ENCODE peak calls at places on chromosomes 13 and 19, in ten cellular contexts. L is left lung, K is thoracic aorta, M is glutamatergic neuron, V is IMR-90, O is omental fat pad, N is neural crest cell, B is psoas muscle, I is HFF-Myc, Q is choroid plexus epithelial cell. G is an unnamed sample.

GRCh38 chr13:113299951-113300350 is 2.9 kb downstream of the LAMP1 start:
- DNase-seq in B (no peak), V (no peak), O (no peak), I (no peak), N (no peak), L (no peak), K (no peak), M (no peak), Q (no peak), G (no peak)

GRCh38 chr13:114140131-114140908 is 7.9 kb upstream of the RASA3 start:
- DNase-seq in O (no peak), L (peak), I (no peak), N (no peak), M (no peak), K (no peak), Q (no peak), V (no peak), B (no peak), G (peak)

GRCh38 chr19:6677924-6678689 is 8.1 kb upstream of the TNFSF14 start:
- DNase-seq in O (no peak), I (no peak), B (no peak), K (no peak), V (no peak), Q (peak), L (peak), M (peak), N (peak), G (no peak)

GRCh38 chr19:1026189-1027019 is at the start of gene CNN2:
- DNase-seq in V (peak), M (peak), N (peak), L (peak), O (no peak), I (no peak), K (no peak), B (peak), Q (peak), G (no peak)

GRCh38 chr13:40221460-40222201 is 444.8 kb downstream of the FOXO1 start:
- DNase-seq in L (no peak), O (no peak), M (no peak), K (no peak), V (no peak), Q (peak), B (no peak), N (no peak), I (no peak), G (no peak)

GRCh38 chr13:79427265-79427664 is 21.2 kb upstream of the RBM26 start:
- DNase-seq in L (no peak), K (no peak), I (no peak), V (no peak), N (no peak), M (no peak), Q (no peak), O (no peak), B (no peak), G (no peak)

GRCh38 chr13:95784891-95785290 is 108.0 kb downstream of the DNAJC3 start:
- DNase-seq in V (peak), I (no peak), L (no peak), N (no peak), Q (peak), K (no peak), B (no peak), M (no peak), O (no peak), G (no peak)

GRCh38 chr13:98481511-98481951 is 95.4 kb downstream of the STK24 start:
- DNase-seq in V (peak), L (no peak), I (no peak), B (no peak), O (no peak), K (no peak), M (no peak), N (no peak), Q (no peak), G (no peak)

DNA sequence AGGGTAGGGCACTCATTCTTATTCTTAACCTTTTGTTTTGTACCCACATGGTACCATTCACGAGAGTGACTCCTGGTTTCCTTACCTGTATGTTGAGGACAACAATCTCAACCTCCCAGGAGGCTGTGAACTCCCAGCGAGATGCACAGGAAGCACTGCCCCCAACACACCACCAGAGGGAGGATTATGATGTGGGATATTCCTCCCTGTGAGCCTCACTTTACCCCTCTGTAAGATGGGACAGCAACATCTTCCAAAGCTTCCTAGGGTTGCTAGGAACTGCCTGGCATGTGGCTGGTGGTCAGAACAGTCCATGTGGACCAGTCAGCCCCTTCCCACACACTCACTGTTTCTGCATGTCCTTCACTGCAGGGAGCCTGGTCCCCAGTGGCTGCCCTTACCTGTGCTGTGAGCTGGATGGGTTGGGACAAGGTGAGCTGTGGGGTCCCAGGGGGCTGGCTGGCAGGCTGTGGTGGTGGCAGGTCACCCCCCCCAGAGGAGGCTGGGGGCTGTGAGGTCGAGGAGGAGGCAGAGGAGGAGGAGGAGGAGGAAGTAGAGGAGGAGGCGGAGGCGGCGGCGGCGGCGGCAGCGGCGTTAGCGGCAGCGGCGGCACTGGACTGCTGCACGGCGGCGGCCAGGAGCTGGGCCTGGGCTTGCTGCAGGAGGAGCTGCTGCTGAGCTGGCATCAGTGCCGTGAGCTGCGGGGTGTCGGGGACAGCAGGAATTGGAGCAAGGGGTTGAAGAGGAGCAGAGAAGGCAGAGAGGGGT is 15.8 kb downstream of the POU2F2 start:
- DNase-seq in L (no peak), M (no peak), N (no peak), V (no peak), I (no peak), B (no peak), K (no peak), O (no peak), Q (no peak), G (no peak)
- TF ChIP-seq CTCF in L (no peak), M (peak), N (no peak), V (no peak), I (peak), B (no peak), K (no peak), O (no peak), Q (peak), G (no peak)

DNA sequence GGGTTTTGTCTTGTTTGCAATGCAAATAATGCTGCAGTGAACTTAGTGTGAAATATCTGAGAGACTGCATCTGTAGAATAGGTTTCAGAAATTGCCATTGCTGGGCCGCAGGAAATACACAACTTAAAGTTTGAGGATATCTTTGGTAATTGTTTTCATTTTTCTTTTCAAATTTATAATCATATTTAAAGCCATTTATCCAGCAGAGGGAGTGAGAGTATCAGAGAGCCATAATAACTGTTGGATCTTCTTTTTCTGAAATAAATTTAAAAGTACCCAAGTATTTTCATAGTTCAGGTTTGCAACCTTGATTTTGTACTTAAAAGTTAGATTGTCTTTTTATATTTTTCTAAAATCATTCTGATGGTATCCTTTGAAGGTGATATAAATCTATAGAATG is 99.4 kb downstream of the ZMYM2 start:
- DNase-seq in O (no peak), I (no peak), B (no peak), M (no peak), K (no peak), L (no peak), N (no peak), V (no peak), Q (no peak), G (no peak)
- TF ChIP-seq CTCF in O (no peak), I (no peak), B (peak), M (no peak), K (no peak), L (no peak), N (peak), V (peak), Q (peak), G (peak)

GRCh38 chr13:76822691-76823267 is 63.4 kb downstream of the KCTD12 start:
- DNase-seq in B (no peak), L (no peak), K (no peak), N (no peak), V (peak), M (no peak), Q (peak), O (no peak), I (no peak), G (no peak)
- TF ChIP-seq CTCF in B (no peak), L (no peak), K (peak), N (no peak), V (peak), M (no peak), Q (peak), O (no peak), I (no peak), G (peak)

GRCh38 chr19:51135004-51135403 is 7.1 kb upstream of the SIGLEC7 start:
- DNase-seq in Q (no peak), B (no peak), N (no peak), I (no peak), O (no peak), V (no peak), M (no peak), L (no peak), K (no peak), G (no peak)

GRCh38 chr19:51128227-51128626 is 3.5 kb downstream of the SIGLEC9 start:
- DNase-seq in L (no peak), B (no peak), I (no peak), M (no peak), V (no peak), K (no peak), O (no peak), N (no peak), Q (no peak), G (peak)

GRCh38 chr19:51129716-51130115 is 5.0 kb downstream of the SIGLEC9 start:
- DNase-seq in L (no peak), N (no peak), B (no peak), Q (no peak), K (no peak), O (no peak), I (no peak), M (no peak), V (no peak), G (peak)

GRCh38 chr19:51127755-51128154 is 3.0 kb downstream of the SIGLEC9 start:
- DNase-seq in K (no peak), N (no peak), I (no peak), L (no peak), B (no peak), V (peak), O (no peak), Q (peak), M (no peak), G (no peak)

GRCh38 chr19:51131780-51132680 is 7.3 kb downstream of the SIGLEC9 start:
- DNase-seq in K (no peak), O (no peak), L (no peak), M (peak), Q (peak), I (peak), N (no peak), B (no peak), V (peak), G (no peak)
- TF ChIP-seq CTCF in K (no peak), O (no peak), L (no peak), M (no peak), Q (peak), I (no peak), N (no peak), B (no peak), V (no peak), G (no peak)

GRCh38 chr19:48497728-48498575 is 13.7 kb downstream of the LMTK3 start:
- DNase-seq in Q (no peak), I (no peak), V (no peak), O (no peak), B (no peak), K (no peak), M (no peak), N (no peak), L (no peak), G (no peak)

GRCh38 chr19:48496959-48497727 is 14.5 kb downstream of the LMTK3 start:
- DNase-seq in N (no peak), V (no peak), L (no peak), B (no peak), K (no peak), Q (no peak), I (no peak), M (no peak), O (no peak), G (no peak)

GRCh38 chr19:48498576-48498879 is 13.1 kb downstream of the LMTK3 start:
- DNase-seq in L (no peak), B (no peak), M (no peak), N (no peak), K (no peak), Q (no peak), I (no peak), V (no peak), O (no peak), G (no peak)

GRCh38 chr19:48499352-48500090 is 12.1 kb downstream of the LMTK3 start:
- DNase-seq in N (no peak), O (no peak), B (no peak), V (no peak), L (no peak), K (no peak), I (no peak), Q (no peak), M (no peak), G (no peak)

GRCh38 chr19:48498922-48499321 is 12.7 kb downstream of the LMTK3 start:
- DNase-seq in B (no peak), I (no peak), O (no peak), V (no peak), K (no peak), Q (no peak), L (no peak), M (no peak), N (no peak), G (no peak)
- TF ChIP-seq CTCF in B (no peak), I (no peak), O (no peak), V (no peak), K (no peak), Q (no peak), L (no peak), M (no peak), N (no peak), G (no peak)

DNA sequence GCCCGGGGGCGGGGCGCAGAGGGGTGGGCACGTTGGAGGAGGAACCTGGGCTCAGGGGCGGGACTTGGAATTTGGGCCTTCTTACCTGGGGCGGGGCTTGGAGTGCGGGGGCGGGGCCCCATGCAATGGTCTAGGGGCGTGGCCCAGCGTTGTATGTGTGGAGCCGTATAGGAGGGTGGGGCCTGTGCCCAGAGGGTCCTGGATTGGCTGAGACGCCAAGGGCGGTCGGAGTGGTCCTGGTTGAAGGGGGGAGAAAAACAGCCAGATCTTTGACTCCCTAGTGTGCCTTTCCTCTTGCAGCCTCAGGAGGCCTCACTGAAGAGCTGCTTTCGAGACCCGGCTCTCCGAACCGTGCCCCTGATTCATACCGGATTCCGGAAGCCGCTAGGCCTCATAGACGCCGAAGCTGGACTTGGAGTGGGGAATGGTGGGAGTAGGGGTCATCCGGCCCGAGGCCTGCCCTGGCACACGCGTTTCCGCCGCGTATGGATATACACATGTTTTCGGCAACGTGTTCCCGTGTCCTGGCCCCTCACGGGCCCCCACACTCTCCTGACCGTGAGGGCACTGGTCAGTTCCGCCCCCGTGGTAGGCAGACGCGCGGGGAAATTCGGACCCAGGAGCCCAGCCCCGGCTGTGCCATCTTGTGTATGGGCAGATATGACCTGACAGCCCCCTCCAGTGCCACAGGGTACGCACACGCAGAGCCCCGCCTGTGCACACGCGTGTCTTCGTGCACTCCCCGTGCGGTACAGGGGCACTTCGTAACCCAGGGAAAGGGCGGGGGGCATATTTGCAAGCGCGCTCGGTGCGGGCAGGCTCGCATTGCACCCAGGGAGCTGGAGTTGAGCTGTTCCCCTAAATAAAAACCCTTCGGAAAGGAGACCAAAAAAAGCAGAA is 661 bp upstream of the PRR12 start:
- DNase-seq in V (peak), N (peak), K (peak), Q (peak), I (peak), M (peak), O (peak), L (peak), B (peak), G (peak)
- TF ChIP-seq CTCF in V (peak), N (no peak), K (peak), Q (peak), I (no peak), M (no peak), O (no peak), L (no peak), B (no peak), G (peak)

DNA sequence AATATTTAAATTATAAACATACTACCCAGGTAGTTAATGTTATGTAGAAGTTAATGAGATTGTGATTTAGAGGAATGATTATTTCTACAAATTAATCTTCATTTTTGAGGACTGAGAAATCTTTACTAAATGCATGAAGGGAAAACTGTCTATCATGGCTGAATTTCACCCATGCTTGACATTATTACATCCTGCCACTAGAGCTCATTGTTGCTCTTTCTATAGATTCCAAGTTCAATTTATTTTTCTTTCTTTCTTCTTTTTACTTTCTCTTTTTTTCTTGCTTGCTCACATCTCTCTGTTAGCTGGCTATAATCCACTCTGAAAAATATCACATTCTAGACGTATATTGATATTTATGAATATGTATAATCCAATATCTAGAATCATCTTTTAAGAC is 505.0 kb upstream of the KLHL1 start:
- DNase-seq in M (no peak), O (no peak), L (no peak), K (no peak), Q (peak), B (no peak), N (no peak), I (no peak), V (no peak), G (no peak)
- TF ChIP-seq CTCF in M (peak), O (no peak), L (no peak), K (no peak), Q (peak), B (no peak), N (peak), I (no peak), V (no peak), G (peak)

GRCh38 chr13:69319659-69320058 is 788.0 kb upstream of the ATXN8OS start:
- DNase-seq in M (no peak), K (no peak), O (no peak), I (no peak), L (no peak), Q (peak), B (no peak), V (no peak), N (no peak), G (no peak)

GRCh38 chr13:69324109-69324886 is 783.3 kb upstream of the ATXN8OS start:
- DNase-seq in M (no peak), B (no peak), O (no peak), Q (peak), K (no peak), N (no peak), L (no peak), I (no peak), V (no peak), G (no peak)
- TF ChIP-seq CTCF in M (no peak), B (no peak), O (no peak), Q (peak), K (no peak), N (peak), L (no peak), I (no peak), V (no peak), G (peak)

GRCh38 chr13:20713751-20714150 is 10.3 kb downstream of the IL17D start:
- DNase-seq in M (no peak), O (no peak), B (peak), L (no peak), Q (peak), N (no peak), K (no peak), V (peak), I (no peak), G (no peak)

GRCh38 chr13:20709369-20709768 is 5.9 kb downstream of the IL17D start:
- DNase-seq in V (no peak), N (no peak), K (no peak), Q (no peak), L (no peak), I (no peak), M (no peak), O (no peak), B (no peak), G (no peak)

GRCh38 chr13:20709782-20710181 is 6.3 kb downstream of the IL17D start:
- DNase-seq in V (no peak), L (no peak), N (no peak), Q (no peak), O (no peak), I (no peak), B (no peak), M (no peak), K (no peak), G (no peak)

GRCh38 chr13:20713014-20713376 is 9.5 kb downstream of the IL17D start:
- DNase-seq in V (no peak), Q (no peak), I (no peak), M (no peak), B (no peak), L (no peak), K (no peak), N (no peak), O (no peak), G (no peak)

GRCh38 chr13:20711301-20712044 is 8.0 kb downstream of the IL17D start:
- DNase-seq in N (peak), L (no peak), Q (no peak), K (no peak), I (no peak), B (no peak), V (no peak), O (no peak), M (no peak), G (no peak)
- TF ChIP-seq CTCF in N (no peak), L (no peak), Q (peak), K (no peak), I (no peak), B (no peak), V (no peak), O (no peak), M (no peak), G (peak)

GRCh38 chr19:34067861-34068271 is 104.4 kb upstream of the LSM14A start:
- DNase-seq in I (no peak), Q (no peak), L (no peak), M (no peak), O (no peak), B (no peak), V (peak), K (no peak), N (no peak), G (no peak)
- TF ChIP-seq CTCF in I (no peak), Q (no peak), L (no peak), M (no peak), O (no peak), B (no peak), V (no peak), K (no peak), N (no peak), G (no peak)

G was measured in chondrocyte.